ENCODE peak calls at places on chromosomes 1 and 21, in seven cellular contexts. L is CD4-positive, alpha-beta T cell; H is psoas muscle; J is fibroblast of pulmonary artery; D is B cell; I is neural progenitor cell; Z is NB4. R is an unnamed sample.

GRCh38 chr1:8422439-8423133 is 104.7 kb downstream of the SLC45A1 start:
- DNase-seq in L (no peak), H (peak), Z (no peak), J (peak), D (no peak), I (peak), R (peak)

GRCh38 chr21:39866093-39866492 is 1.1 kb upstream of the PCP4 start:
- DNase-seq in H (no peak), Z (no peak), D (no peak), I (no peak), J (no peak), L (no peak), R (no peak)

GRCh38 chr1:50852889-50853288 is 107.2 kb downstream of the FAF1 start:
- DNase-seq in H (no peak), Z (no peak), J (no peak), L (no peak), D (no peak), I (no peak), R (no peak)

GRCh38 chr21:14858309-14858708 is 206.5 kb downstream of the NRIP1 start:
- DNase-seq in I (no peak), D (no peak), Z (no peak), L (no peak), H (no peak), J (no peak), R (no peak)

GRCh38 chr1:17437260-17438175 is 2.0 kb downstream of the RCC2 start:
- DNase-seq in H (peak), Z (peak), L (no peak), D (peak), I (peak), J (peak), R (peak)

GRCh38 chr1:29297476-29297875 is 61.2 kb downstream of the PTPRU start:
- DNase-seq in H (no peak), D (no peak), I (no peak), L (no peak), Z (no peak), J (no peak), R (no peak)

GRCh38 chr1:177950506-177950905 is 19.4 kb downstream of the SEC16B start:
- DNase-seq in I (no peak), Z (no peak), J (peak), H (no peak), D (no peak), L (no peak), R (no peak)

GRCh38 chr1:30719406-30720270 is 3.7 kb downstream of the MATN1 start:
- DNase-seq in L (no peak), Z (peak), I (no peak), H (no peak), D (no peak), J (peak), R (no peak)

GRCh38 chr1:201939271-201939973 is 6.9 kb downstream of the LMOD1 start:
- DNase-seq in H (no peak), J (no peak), D (no peak), Z (no peak), L (no peak), I (no peak), R (no peak)

GRCh38 chr21:44421901-44422840 is 33.1 kb upstream of the LRRC3 start:
- DNase-seq in Z (no peak), D (no peak), H (peak), I (no peak), L (no peak), J (no peak), R (no peak)

DNA sequence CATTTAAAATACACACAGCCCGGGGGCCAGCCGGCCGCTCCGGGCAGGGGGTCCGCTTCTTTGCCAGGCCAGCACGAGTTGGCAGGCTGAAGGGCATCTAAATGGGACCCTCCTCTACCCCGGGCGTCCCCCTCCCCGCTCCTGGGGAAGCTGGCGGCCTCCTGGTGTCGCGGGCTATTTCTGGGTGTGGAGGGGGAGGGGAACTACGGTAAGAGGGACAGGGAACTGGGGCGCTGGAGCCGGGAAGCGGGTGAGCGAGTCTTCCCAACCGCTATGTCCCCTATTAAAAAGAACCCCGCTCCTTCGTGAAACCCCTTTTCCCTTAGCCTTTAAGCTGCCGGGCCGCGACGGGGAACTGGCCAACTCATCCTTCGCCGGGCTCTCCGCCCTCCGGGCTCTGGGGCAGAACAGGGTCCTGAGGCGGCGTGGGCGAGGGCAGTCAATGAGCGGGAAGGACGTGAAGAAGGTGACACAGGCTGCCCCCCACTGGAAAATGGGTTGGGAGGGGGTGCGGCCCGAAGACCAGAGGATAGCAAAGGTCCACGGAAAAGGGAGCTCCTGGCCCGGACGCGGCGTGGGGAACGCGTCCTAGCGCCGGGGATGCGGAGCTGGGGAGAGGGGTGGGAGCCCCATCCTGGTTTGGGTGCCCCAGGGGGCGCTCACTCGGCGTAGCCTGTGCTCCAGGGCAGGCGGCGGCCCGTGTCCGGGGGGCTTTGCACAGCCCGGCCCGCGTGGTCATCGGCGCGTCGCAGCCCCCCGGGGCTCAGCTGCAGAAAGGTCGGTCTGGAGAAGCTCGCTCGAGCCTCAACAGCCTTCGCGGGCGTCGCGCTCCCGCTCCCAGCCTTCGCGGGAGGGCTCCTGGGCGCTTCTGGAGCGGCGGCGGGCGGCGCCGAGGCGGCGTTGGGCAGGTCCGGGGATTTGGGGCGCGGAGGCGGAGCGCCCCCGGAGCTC is 544 bp downstream of the PPM1J start:
- DNase-seq in J (no peak), I (peak), L (no peak), Z (peak), H (peak), D (no peak), R (peak)
- TF ChIP-seq CTCF in J (no peak), I (peak), L (peak), Z (no peak), H (no peak), D (no peak), R (no peak)

GRCh38 chr1:152182431-152182830 is 23.4 kb upstream of the RPTN start:
- DNase-seq in Z (peak), L (no peak), J (peak), D (no peak), I (no peak), H (no peak), R (peak)
- TF ChIP-seq CTCF in Z (peak), L (no peak), J (peak), D (no peak), I (peak), H (no peak), R (peak)

GRCh38 chr1:81754424-81754823 is 46.3 kb upstream of the ADGRL2 start:
- DNase-seq in H (no peak), J (no peak), D (no peak), Z (no peak), I (no peak), L (no peak), R (no peak)

GRCh38 chr1:81756872-81757271 is 43.9 kb upstream of the ADGRL2 start:
- DNase-seq in Z (no peak), L (no peak), I (no peak), H (no peak), J (peak), D (no peak), R (peak)

GRCh38 chr1:81760487-81761097 is 40.1 kb upstream of the ADGRL2 start:
- DNase-seq in D (no peak), J (peak), Z (no peak), H (no peak), L (no peak), I (peak), R (peak)

GRCh38 chr1:81758213-81758612 is 42.5 kb upstream of the ADGRL2 start:
- DNase-seq in H (no peak), L (no peak), J (no peak), D (no peak), I (no peak), Z (no peak), R (no peak)

DNA sequence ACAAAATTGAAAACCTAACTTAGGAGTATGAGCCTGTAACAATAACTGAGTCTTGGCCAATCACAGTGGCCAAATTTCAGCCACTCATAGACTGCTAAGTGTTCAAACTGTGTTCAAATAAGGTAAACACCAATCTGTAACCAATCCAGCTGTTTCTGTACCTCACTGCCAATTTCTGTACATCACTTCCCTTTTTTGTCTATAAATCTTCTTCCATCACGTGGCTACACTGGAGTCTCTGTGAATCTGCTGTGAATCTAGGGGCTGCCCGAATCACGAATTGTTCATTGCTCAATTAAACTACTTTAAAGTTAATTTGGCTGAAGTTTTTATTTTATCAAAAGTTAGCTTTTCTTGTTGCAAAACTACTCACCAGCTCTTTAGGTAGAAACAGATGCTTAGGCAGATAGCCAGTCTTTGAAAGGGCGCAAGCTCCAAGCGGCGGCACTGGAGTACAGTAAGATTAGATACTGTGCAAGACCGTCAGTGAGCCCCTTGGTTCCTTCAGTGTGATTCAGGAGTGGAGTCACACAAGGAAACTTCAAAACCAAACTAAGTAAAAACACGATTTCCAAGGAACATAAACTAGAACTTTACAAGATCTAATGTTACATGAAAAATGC is 43.2 kb upstream of the ADGRL2 start:
- DNase-seq in H (no peak), D (no peak), I (no peak), L (no peak), Z (no peak), J (no peak), R (peak)
- TF ChIP-seq CTCF in H (no peak), D (no peak), I (no peak), L (no peak), Z (no peak), J (no peak), R (no peak)

GRCh38 chr1:233424727-233425222 is 97.3 kb downstream of the MAP3K21 start:
- DNase-seq in Z (no peak), D (no peak), I (no peak), H (no peak), J (peak), L (no peak), R (peak)
- TF ChIP-seq CTCF in Z (no peak), D (no peak), I (no peak), H (no peak), J (peak), L (no peak), R (peak)

GRCh38 chr1:15454256-15454655 is 2.3 kb upstream of the CELA2A start:
- DNase-seq in Z (peak), H (no peak), D (no peak), I (no peak), J (peak), L (no peak), R (peak)
- TF ChIP-seq CTCF in Z (no peak), H (no peak), D (no peak), I (no peak), J (no peak), L (no peak), R (no peak)

GRCh38 chr1:56189946-56190920 is 389.1 kb downstream of the PLPP3 start:
- DNase-seq in L (no peak), H (no peak), I (peak), J (peak), D (no peak), Z (peak), R (no peak)
- TF ChIP-seq CTCF in L (no peak), H (peak), I (peak), J (peak), D (peak), Z (no peak), R (peak)

DNA sequence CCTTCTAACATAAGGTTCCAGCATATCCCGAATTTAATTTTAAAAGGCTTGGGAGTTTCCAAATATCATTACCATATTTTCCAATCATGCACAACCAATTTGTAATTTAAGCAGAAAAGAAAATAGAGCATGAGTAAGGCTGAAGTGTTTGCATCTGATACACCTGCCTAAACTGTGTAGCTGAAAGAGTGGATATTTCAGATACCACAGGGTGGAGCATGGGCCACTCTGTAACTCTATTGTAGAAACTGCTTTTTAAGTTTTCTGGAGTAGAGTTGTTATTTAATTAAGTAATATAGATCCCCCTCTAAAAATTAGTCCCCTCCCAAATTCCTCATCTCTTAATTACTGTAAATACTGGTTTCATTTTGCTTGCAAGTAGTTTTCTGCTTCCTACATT is 199.8 kb downstream of the USP25 start:
- DNase-seq in J (no peak), I (no peak), Z (no peak), L (no peak), D (no peak), H (no peak), R (no peak)
- TF ChIP-seq CTCF in J (no peak), I (no peak), Z (no peak), L (no peak), D (no peak), H (no peak), R (no peak)

DNA sequence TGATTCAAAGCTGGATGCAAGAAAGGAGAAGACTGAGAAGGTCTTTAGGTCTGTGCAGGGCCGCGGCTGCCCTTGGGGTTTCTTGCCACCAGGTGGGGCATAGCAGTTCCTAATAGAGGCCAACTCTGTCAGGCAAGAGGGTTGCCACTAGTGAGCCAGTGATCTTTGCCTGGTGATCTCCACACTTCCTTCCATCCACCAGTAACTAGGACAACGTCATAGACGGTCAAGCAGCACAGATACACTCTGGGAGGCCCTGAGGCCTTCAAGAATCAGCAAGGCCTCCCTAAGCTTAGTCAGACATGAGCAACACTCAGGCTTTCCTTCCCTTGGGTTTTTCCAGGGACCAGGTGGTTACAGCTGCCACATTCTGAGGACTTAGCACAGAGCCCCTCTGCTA is 32.9 kb upstream of the ATP2B4 start:
- DNase-seq in D (peak), Z (peak), J (peak), I (no peak), H (peak), L (peak), R (peak)
- TF ChIP-seq CTCF in D (peak), Z (peak), J (peak), I (peak), H (peak), L (peak), R (peak)